ENCODE peak calls at places on chromosomes 5 and 9, in four cellular contexts. B, G, Q and A are unnamed samples.

GRCh38 chr5:35963381-35963843 is 25.0 kb upstream of the CAPSL start:
- DNase-seq in B (no peak), G (no peak), Q (peak; percentile 38), A (no peak)

GRCh38 chr9:134824583-134824982 is 56.0 kb upstream of the FCN2 start:
- DNase-seq in G (no peak), Q (no peak), B (no peak), A (no peak)

GRCh38 chr9:124394167-124394566 is 21.1 kb downstream of the PSMB7 start:
- DNase-seq in Q (peak; percentile 65), B (no peak), G (no peak), A (no peak)

GRCh38 chr9:32551491-32552049 is 557 bp upstream of the SMIM27 start:
- DNase-seq in Q (peak; percentile 74), G (no peak), B (peak; percentile 61), A (no peak)

GRCh38 chr9:109349431-109349846 is 28.6 kb upstream of the EPB41L4B start:
- DNase-seq in B (no peak), G (no peak), Q (no peak), A (peak; percentile 45)

GRCh38 chr5:181181650-181182565 is 23.1 kb downstream of the TRIM7 start:
- DNase-seq in Q (peak; percentile 77), B (peak; percentile 47), G (peak; percentile 20), A (no peak)

GRCh38 chr5:134511796-134512660 is 13.4 kb upstream of the JADE2 start:
- DNase-seq in G (peak; percentile 84), Q (peak; percentile 47), B (no peak), A (no peak)

GRCh38 chr9:31023793-31024192 is 1360.7 kb upstream of the ACO1 start:
- DNase-seq in G (no peak), B (no peak), Q (no peak), A (no peak)

GRCh38 chr9:86580688-86581087 is 226.5 kb upstream of the TUT7 start:
- DNase-seq in Q (no peak), G (no peak), B (no peak), A (no peak)

GRCh38 chr5:68950111-68950510 is 143.7 kb upstream of the SLC30A5 start:
- DNase-seq in B (no peak), G (no peak), Q (no peak), A (no peak)

GRCh38 chr5:16489322-16489791 is 23.8 kb upstream of the ZNF622 start:
- DNase-seq in G (no peak), B (no peak), Q (peak; percentile 44), A (no peak)

GRCh38 chr5:122236270-122236669 is 75.8 kb upstream of the SNCAIP start:
- DNase-seq in Q (no peak), G (no peak), B (no peak), A (no peak)

GRCh38 chr5:168706655-168707069 is 127.5 kb upstream of the PANK3 start:
- DNase-seq in Q (peak; percentile 47), G (no peak), B (peak; percentile 16), A (no peak)

GRCh38 chr9:27395484-27395921 is 98.6 kb upstream of the EQTN start:
- DNase-seq in Q (no peak), G (no peak), B (no peak), A (no peak)

GRCh38 chr5:111703662-111704061 is 53.3 kb downstream of the NREP start:
- DNase-seq in Q (peak; percentile 74), B (no peak), G (no peak), A (no peak)

GRCh38 chr9:78238061-78239038 is 2.5 kb downstream of the CEP78 start:
- DNase-seq in G (no peak), B (no peak), Q (no peak), A (no peak)

GRCh38 chr5:14036514-14036913 is 92.0 kb upstream of the DNAH5 start:
- DNase-seq in Q (no peak), G (no peak), B (no peak), A (no peak)

GRCh38 chr5:170353011-170353890 is 35.9 kb downstream of the KCNMB1 start:
- DNase-seq in B (no peak), G (no peak), Q (peak; percentile 33), A (no peak)

GRCh38 chr5:145867806-145868205 is 5.0 kb downstream of the GRXCR2 start:
- DNase-seq in Q (peak; percentile 28), G (no peak), B (no peak), A (no peak)